ENCODE peak calls at places on chromosomes 3 and 15, in seven cellular contexts. A is breast epithelium, W is transverse colon, P is K562, Q is tibial nerve, U is IMR-90, S is heart left ventricle. B is an unnamed sample.

GRCh38 chr3:43892535-43892934 is 201.8 kb downstream of the ABHD5 start:
- DNase-seq in A (no peak), W (no peak), P (no peak), Q (no peak), U (no peak), S (no peak), B (no peak)

GRCh38 chr15:70236306-70237103 is 138.8 kb upstream of the TLE3 start:
- DNase-seq in A (no peak), W (no peak), P (no peak), Q (no peak), U (peak), S (no peak), B (no peak)

GRCh38 chr3:57983734-57984518 is 24.3 kb upstream of the FLNB start:
- DNase-seq in A (no peak), W (peak), P (peak), Q (peak), U (peak), S (peak), B (peak)

GRCh38 chr3:195450731-195451229 is 8.0 kb upstream of the ACAP2 start:
- DNase-seq in A (no peak), W (no peak), P (no peak), Q (peak), U (peak), S (no peak), B (peak)

GRCh38 chr15:98651581-98652220 is 3.4 kb downstream of the IGF1R start:
- DNase-seq in A (no peak), W (no peak), P (no peak), Q (peak), U (peak), S (no peak), B (no peak)

GRCh38 chr15:61655881-61656280 is 404.4 kb downstream of the VPS13C start:
- DNase-seq in A (no peak), W (no peak), P (no peak), Q (peak), U (no peak), S (no peak), B (peak)

GRCh38 chr15:70585707-70586034 is 177.7 kb downstream of the UACA start:
- DNase-seq in A (no peak), W (no peak), P (no peak), Q (no peak), U (no peak), S (no peak), B (no peak)

GRCh38 chr3:54951405-54951804 is 23.5 kb upstream of the LRTM1 start:
- DNase-seq in A (peak), W (peak), P (peak), Q (peak), U (peak), S (peak), B (peak)

GRCh38 chr3:126423191-126424038 is 28.7 kb downstream of the CFAP100 start:
- DNase-seq in A (peak), W (no peak), P (no peak), Q (no peak), U (no peak), S (no peak), B (no peak)

GRCh38 chr3:180594631-180595348 is 7.2 kb upstream of the TTC14 start:
- DNase-seq in A (no peak), W (no peak), P (no peak), Q (no peak), U (peak), S (no peak), B (no peak)

GRCh38 chr15:45254405-45255293 is 2.6 kb downstream of the SLC28A2 start:
- DNase-seq in A (no peak), W (no peak), P (no peak), Q (no peak), U (peak), S (no peak), B (no peak)

GRCh38 chr3:5195605-5196004 is 8.1 kb downstream of the EDEM1 start:
- DNase-seq in A (no peak), W (no peak), P (no peak), Q (no peak), U (no peak), S (peak), B (no peak)

GRCh38 chr15:67745059-67745993 is 80.0 kb upstream of the SKOR1 start:
- DNase-seq in A (no peak), W (no peak), P (no peak), Q (no peak), U (peak), S (no peak), B (no peak)

GRCh38 chr15:63348392-63348791 is 33.3 kb downstream of the CA12 start:
- DNase-seq in A (peak), W (peak), P (no peak), Q (peak), U (peak), S (peak), B (no peak)

GRCh38 chr3:188746291-188746783 is 425.4 kb upstream of the TPRG1 start:
- DNase-seq in A (no peak), W (no peak), P (no peak), Q (no peak), U (peak), S (no peak), B (no peak)

GRCh38 chr15:57354436-57355123 is 21.7 kb upstream of the CGNL1 start:
- DNase-seq in A (no peak), W (no peak), P (no peak), Q (no peak), U (no peak), S (no peak), B (no peak)

GRCh38 chr3:150384517-150385212 is 23.4 kb upstream of the TSC22D2 start:
- DNase-seq in A (no peak), W (peak), P (peak), Q (peak), U (peak), S (peak), B (no peak)

GRCh38 chr15:52804526-52805081 is 14.5 kb upstream of the ONECUT1 start:
- DNase-seq in A (no peak), W (no peak), P (no peak), Q (no peak), U (no peak), S (no peak), B (no peak)

GRCh38 chr15:33865416-33865815 is 102.9 kb upstream of the CHRM5 start:
- DNase-seq in A (no peak), W (no peak), P (no peak), Q (no peak), U (peak), S (no peak), B (no peak)

GRCh38 chr15:27418729-27419128 is 447.7 kb downstream of the GABRG3 start:
- DNase-seq in A (no peak), W (no peak), P (no peak), Q (no peak), U (no peak), S (no peak), B (no peak)

GRCh38 chr15:76336254-76337046 is at the start of gene ISL2:
- DNase-seq in A (no peak), W (peak), P (peak), Q (no peak), U (peak), S (no peak), B (no peak)

DNA sequence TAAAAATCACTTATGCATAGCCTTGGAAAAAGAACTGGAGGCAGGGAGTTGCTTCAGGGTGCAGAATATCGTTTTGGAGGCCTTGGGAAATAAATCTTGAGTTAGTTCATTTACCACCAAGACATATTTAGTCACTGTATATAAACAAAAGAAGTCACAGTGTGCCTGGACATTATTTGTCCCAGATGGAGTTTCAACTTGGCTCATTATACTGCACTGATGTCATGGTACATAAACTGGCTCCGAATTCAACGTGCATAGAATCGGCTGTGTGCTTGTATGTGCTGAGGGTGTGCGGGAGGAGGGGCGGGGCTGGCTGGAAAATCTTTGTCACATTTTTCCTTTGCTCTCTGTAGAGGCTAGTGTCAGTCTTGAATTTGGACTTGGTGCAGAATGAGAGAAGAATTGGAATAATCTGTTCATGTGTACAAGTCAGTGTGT is 86.6 kb downstream of the FNDC3B start:
- DNase-seq in A (no peak), W (peak), P (no peak), Q (peak), U (peak), S (peak), B (peak)
- TF ChIP-seq POLR2A in A (no peak), W (no peak), P (no peak), Q (no peak), U (no peak), S (no peak), B (no peak)

DNA sequence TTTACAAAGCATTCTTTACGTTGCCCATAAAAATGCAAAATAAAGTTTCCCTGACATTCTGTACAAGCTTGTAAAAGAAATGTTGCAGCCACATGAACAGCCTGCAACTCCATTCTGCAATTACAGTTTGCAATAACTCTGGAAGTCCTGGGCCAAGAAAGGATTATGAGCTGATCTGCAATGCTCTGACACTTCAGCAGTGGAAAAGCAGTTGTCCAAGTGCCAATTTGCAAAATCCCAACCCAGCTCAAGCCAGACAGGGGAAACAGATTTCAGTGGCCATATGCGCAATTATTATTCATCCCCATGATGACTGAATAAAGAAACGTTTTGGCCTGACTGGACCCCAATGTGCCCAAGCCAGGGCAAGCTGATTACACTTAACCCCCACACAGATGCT is 322.1 kb downstream of the MEX3B start:
- DNase-seq in A (no peak), W (no peak), P (no peak), Q (peak), U (no peak), S (no peak), B (no peak)
- H3K27ac ChIP-seq in A (no peak), W (no peak), P (no peak), Q (no peak), U (no peak), S (no peak), B (no peak)

GRCh38 chr15:100687532-100688215 is 85.3 kb downstream of the ASB7 start:
- DNase-seq in A (no peak), W (no peak), P (no peak), Q (no peak), U (peak), S (no peak), B (peak)
- H3K4me3 ChIP-seq in A (no peak), W (no peak), P (no peak), Q (no peak), U (no peak), S (no peak), B (no peak)

DNA sequence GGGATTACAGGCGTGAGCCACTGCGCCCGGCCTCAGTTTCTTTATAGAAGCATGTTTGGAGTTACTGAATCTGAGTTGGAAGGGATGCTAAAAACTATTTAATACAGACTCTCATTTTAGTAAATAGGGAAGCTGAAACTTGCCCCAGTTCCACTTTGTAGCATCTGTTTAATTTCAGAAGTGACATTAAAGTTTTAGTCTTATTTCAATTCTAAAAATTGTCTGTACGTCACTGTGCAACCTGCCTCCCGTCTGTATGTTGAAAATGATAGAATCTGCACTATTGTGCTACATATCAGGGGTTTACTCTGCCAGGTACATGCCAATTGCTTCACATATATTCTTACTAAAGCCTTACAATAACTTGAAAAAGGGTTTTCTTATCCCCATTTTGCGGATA is 15.3 kb downstream of the CNOT10 start:
- DNase-seq in A (no peak), W (no peak), P (no peak), Q (no peak), U (no peak), S (no peak), B (no peak)
- TF ChIP-seq POLR2A in A (no peak), W (no peak), P (no peak), Q (no peak), U (no peak), S (no peak), B (no peak)

DNA sequence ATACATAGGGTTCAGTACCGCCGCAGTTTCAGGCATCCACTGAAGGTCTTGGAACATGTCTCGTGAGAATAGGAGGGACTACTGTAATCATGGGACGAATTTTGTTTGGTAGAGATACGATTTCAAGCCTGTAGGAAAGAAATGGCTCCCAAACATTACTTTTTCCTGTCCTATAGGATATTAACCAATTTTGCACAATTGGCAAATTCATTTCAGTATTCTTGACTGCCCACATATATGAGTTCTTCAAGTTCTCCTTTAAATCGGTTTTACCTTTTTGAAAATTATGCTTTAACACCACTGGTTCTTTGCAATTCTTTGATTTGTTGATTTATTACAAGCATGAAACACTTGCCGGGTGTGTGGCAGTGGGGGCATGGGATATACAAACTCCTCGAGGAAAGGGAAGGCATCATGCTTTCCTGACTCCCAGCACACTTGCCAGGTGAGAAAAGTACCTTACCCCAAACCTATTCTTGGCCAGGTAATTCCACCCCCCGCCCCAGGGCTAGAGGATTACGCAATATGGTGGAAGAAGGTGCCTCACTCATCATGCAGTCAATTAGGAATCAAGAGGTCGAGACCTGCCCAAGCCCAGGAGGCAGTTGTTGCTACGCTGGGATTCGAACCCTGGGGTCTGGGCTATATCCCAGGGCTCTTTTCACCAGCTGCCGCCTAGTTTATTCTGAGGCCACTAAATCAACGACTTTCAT is 584 bp upstream of the LARS2 start:
- DNase-seq in A (no peak), W (peak), P (no peak), Q (no peak), U (no peak), S (peak), B (no peak)
- H3K27ac ChIP-seq in A (peak), W (peak), P (peak), Q (no peak), U (peak), S (peak), B (peak)

GRCh38 chr15:50109086-50109987 is 9.7 kb downstream of the ATP8B4 start:
- DNase-seq in A (no peak), W (no peak), P (no peak), Q (no peak), U (peak), S (no peak), B (no peak)
- H3K4me3 ChIP-seq in A (no peak), W (no peak), P (no peak), Q (no peak), U (no peak), S (no peak), B (no peak)

GRCh38 chr3:138935864-138936762 is 10.8 kb downstream of the FOXL2 start:
- DNase-seq in A (peak), W (peak), P (peak), Q (peak), U (peak), S (peak), B (peak)
- TF ChIP-seq POLR2A in A (no peak), W (no peak), P (peak), Q (no peak), U (no peak), S (no peak), B (no peak)

GRCh38 chr15:60397772-60398445 is at the start of gene ANXA2:
- DNase-seq in A (peak), W (peak), P (peak), Q (peak), U (peak), S (peak), B (peak)

GRCh38 chr15:60395276-60396011 is 2.3 kb downstream of the ANXA2 start:
- DNase-seq in A (no peak), W (no peak), P (no peak), Q (no peak), U (no peak), S (no peak), B (no peak)

GRCh38 chr15:60396964-60397771 is 618 bp downstream of the ANXA2 start:
- DNase-seq in A (peak), W (peak), P (peak), Q (peak), U (peak), S (peak), B (peak)

GRCh38 chr15:60396100-60396499 is 1.7 kb downstream of the ANXA2 start:
- DNase-seq in A (no peak), W (no peak), P (no peak), Q (no peak), U (no peak), S (no peak), B (no peak)

DNA sequence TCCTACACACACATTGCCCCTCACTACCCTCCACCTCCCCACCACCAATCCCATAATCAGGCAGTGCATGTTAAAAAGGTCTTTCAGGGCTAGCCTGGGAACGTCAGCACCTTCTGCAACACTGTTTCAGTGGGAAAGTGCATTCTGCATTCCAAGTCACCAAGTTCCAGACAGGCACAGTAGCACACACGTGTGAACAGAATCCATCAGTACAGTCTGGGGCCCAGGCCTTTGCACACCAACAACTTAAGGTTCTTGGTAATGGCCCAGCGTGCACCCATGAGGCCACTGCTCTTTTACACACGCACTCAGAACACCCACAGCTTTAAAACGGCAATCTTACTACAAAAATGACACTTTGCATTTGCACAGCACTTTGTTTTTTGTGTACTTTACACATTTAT is 1.2 kb downstream of the ANXA2 start:
- DNase-seq in A (no peak), W (no peak), P (no peak), Q (no peak), U (no peak), S (no peak), B (no peak)
- H3K27ac ChIP-seq in A (peak), W (peak), P (peak), Q (peak), U (peak), S (peak), B (peak)